ENCODE peak calls at places on chromosomes 5 and 9, in five cellular contexts. One of them, this sample, is unnamed.

GRCh38 chr9:120877276-120878034 is 467 bp upstream of the PHF19 start:
- DNase-seq in lower leg skin: no peak
- DNase-seq in stimulated activated CD4-positive, alpha-beta T cell treated with anti-CD3 and anti-CD28 coated beads, Interleukin-4, amount 100 ng/mL, for 4 hours: peak
- DNase-seq in activated CD4-positive, alpha-beta T cell treated with anti-CD3 and anti-CD28 coated beads, Interleukin-2, amount 50 U/mL, for 4 hours: no peak
- DNase-seq in AG04450: no peak
- DNase-seq in this sample: peak

GRCh38 chr9:131330814-131331600 is 41.5 kb downstream of the PLPP7 start:
- DNase-seq in lower leg skin: no peak
- DNase-seq in stimulated activated CD4-positive, alpha-beta T cell treated with anti-CD3 and anti-CD28 coated beads, Interleukin-4, amount 100 ng/mL, for 4 hours: no peak
- DNase-seq in activated CD4-positive, alpha-beta T cell treated with anti-CD3 and anti-CD28 coated beads, Interleukin-2, amount 50 U/mL, for 4 hours: no peak
- DNase-seq in AG04450: no peak
- DNase-seq in this sample: no peak

GRCh38 chr9:34576943-34577634 is 12.4 kb downstream of the CNTFR start:
- DNase-seq in lower leg skin: no peak
- DNase-seq in stimulated activated CD4-positive, alpha-beta T cell treated with anti-CD3 and anti-CD28 coated beads, Interleukin-4, amount 100 ng/mL, for 4 hours: no peak
- DNase-seq in activated CD4-positive, alpha-beta T cell treated with anti-CD3 and anti-CD28 coated beads, Interleukin-2, amount 50 U/mL, for 4 hours: no peak
- DNase-seq in AG04450: no peak
- DNase-seq in this sample: peak

GRCh38 chr5:998276-998974 is 10.2 kb upstream of the NKD2 start:
- DNase-seq in lower leg skin: no peak
- DNase-seq in stimulated activated CD4-positive, alpha-beta T cell treated with anti-CD3 and anti-CD28 coated beads, Interleukin-4, amount 100 ng/mL, for 4 hours: no peak
- DNase-seq in activated CD4-positive, alpha-beta T cell treated with anti-CD3 and anti-CD28 coated beads, Interleukin-2, amount 50 U/mL, for 4 hours: no peak
- DNase-seq in AG04450: no peak
- DNase-seq in this sample: no peak

GRCh38 chr5:92927291-92927778 is 653.7 kb downstream of the NR2F1-AS1 start:
- DNase-seq in lower leg skin: no peak
- DNase-seq in stimulated activated CD4-positive, alpha-beta T cell treated with anti-CD3 and anti-CD28 coated beads, Interleukin-4, amount 100 ng/mL, for 4 hours: no peak
- DNase-seq in activated CD4-positive, alpha-beta T cell treated with anti-CD3 and anti-CD28 coated beads, Interleukin-2, amount 50 U/mL, for 4 hours: no peak
- DNase-seq in AG04450: no peak
- DNase-seq in this sample: no peak

GRCh38 chr9:114115645-114116044 is 16.6 kb upstream of the KIF12 start:
- DNase-seq in lower leg skin: no peak
- DNase-seq in stimulated activated CD4-positive, alpha-beta T cell treated with anti-CD3 and anti-CD28 coated beads, Interleukin-4, amount 100 ng/mL, for 4 hours: no peak
- DNase-seq in activated CD4-positive, alpha-beta T cell treated with anti-CD3 and anti-CD28 coated beads, Interleukin-2, amount 50 U/mL, for 4 hours: no peak
- DNase-seq in AG04450: no peak
- DNase-seq in this sample: no peak

GRCh38 chr9:137310190-137311052 is 8.3 kb upstream of the NRARP start:
- DNase-seq in lower leg skin: no peak
- DNase-seq in stimulated activated CD4-positive, alpha-beta T cell treated with anti-CD3 and anti-CD28 coated beads, Interleukin-4, amount 100 ng/mL, for 4 hours: no peak
- DNase-seq in activated CD4-positive, alpha-beta T cell treated with anti-CD3 and anti-CD28 coated beads, Interleukin-2, amount 50 U/mL, for 4 hours: no peak
- DNase-seq in AG04450: no peak
- DNase-seq in this sample: peak

GRCh38 chr9:19030899-19031298 is 2.1 kb downstream of the SAXO1 start:
- DNase-seq in lower leg skin: no peak
- DNase-seq in stimulated activated CD4-positive, alpha-beta T cell treated with anti-CD3 and anti-CD28 coated beads, Interleukin-4, amount 100 ng/mL, for 4 hours: no peak
- DNase-seq in activated CD4-positive, alpha-beta T cell treated with anti-CD3 and anti-CD28 coated beads, Interleukin-2, amount 50 U/mL, for 4 hours: no peak
- DNase-seq in AG04450: no peak
- DNase-seq in this sample: no peak